ENCODE peak calls at places on chromosomes 5 and 9, in seven cellular contexts. K is stomach; Z is GM12878; V is psoas muscle; R is mammary epithelial cell; C is colonic mucosa; F is CD8-positive, alpha-beta T cell. U is an unnamed sample.

GRCh38 chr5:90518666-90519065 is 10.7 kb downstream of the LYSMD3 start:
- DNase-seq in C (no peak), Z (no peak), R (peak; percentile 24), F (no peak), V (no peak), K (no peak), U (no peak)

GRCh38 chr5:128395073-128395472 is 143.0 kb downstream of the FBN2 start:
- DNase-seq in C (no peak), F (no peak), R (no peak), K (no peak), V (no peak), Z (no peak), U (no peak)

GRCh38 chr5:59640411-59640810 is 253.1 kb downstream of the PDE4D start:
- DNase-seq in K (no peak), R (no peak), F (no peak), C (no peak), Z (no peak), V (peak; percentile 78), U (peak; percentile 10)

GRCh38 chr5:147733075-147733474 is 49.5 kb downstream of the JAKMIP2 start:
- DNase-seq in Z (no peak), R (no peak), F (no peak), K (no peak), C (no peak), V (no peak), U (no peak)

GRCh38 chr9:16924311-16924915 is 53.9 kb upstream of the BNC2 start:
- DNase-seq in Z (no peak), V (no peak), K (no peak), R (no peak), C (no peak), F (no peak), U (no peak)

GRCh38 chr9:971901-972511 is 4.4 kb upstream of the DMRT3 start:
- DNase-seq in V (peak; percentile 67), R (no peak), F (no peak), C (peak; percentile 47), Z (no peak), K (no peak), U (no peak)

GRCh38 chr9:21287280-21287679 is 17.8 kb downstream of the IFNA5 start:
- DNase-seq in R (no peak), V (no peak), C (no peak), Z (no peak), K (no peak), F (no peak), U (no peak)

GRCh38 chr9:126722922-126723806 is 81.7 kb upstream of the ZBTB43 start:
- DNase-seq in C (peak; percentile 50), V (peak; percentile 73), R (no peak), Z (no peak), F (peak; percentile 77), K (peak; percentile 55), U (peak; percentile 47)

GRCh38 chr5:23013395-23013994 is 160.4 kb upstream of the CDH12 start:
- DNase-seq in V (no peak), C (no peak), F (no peak), R (peak; percentile 4), K (no peak), Z (no peak), U (no peak)

GRCh38 chr5:51465165-51465564 is 81.9 kb downstream of the ISL1 start:
- DNase-seq in F (no peak), V (no peak), K (peak; percentile 26), Z (no peak), C (no peak), R (no peak), U (no peak)

GRCh38 chr5:80705801-80706200 is 51.0 kb upstream of the DHFR start:
- DNase-seq in F (no peak), V (no peak), R (no peak), K (no peak), Z (no peak), C (no peak), U (no peak)

GRCh38 chr5:65359981-65360380 is 121.7 kb downstream of the ADAMTS6 start:
- DNase-seq in K (no peak), R (no peak), V (no peak), C (no peak), F (no peak), Z (no peak), U (no peak)

GRCh38 chr5:137492321-137492720 is 6.8 kb downstream of the SPOCK1 start:
- DNase-seq in Z (no peak), F (no peak), K (no peak), R (no peak), V (no peak), C (no peak), U (no peak)

GRCh38 chr5:43020294-43020711 is 19.8 kb downstream of the ANXA2R start:
- DNase-seq in R (no peak), F (peak; percentile 46), C (peak; percentile 32), K (no peak), Z (no peak), V (no peak), U (no peak)

GRCh38 chr9:36127652-36128244 is 8.8 kb upstream of the GLIPR2 start:
- DNase-seq in V (no peak), Z (no peak), F (no peak), R (no peak), C (no peak), K (no peak), U (no peak)

GRCh38 chr9:105054488-105054887 is 126.5 kb upstream of the ABCA1 start:
- DNase-seq in F (no peak), C (no peak), R (peak; percentile 72), K (no peak), Z (no peak), V (no peak), U (no peak)

GRCh38 chr9:127558581-127559246 is 53.4 kb upstream of the STXBP1 start:
- DNase-seq in V (no peak), R (no peak), K (no peak), Z (no peak), F (no peak), C (no peak), U (no peak)

GRCh38 chr9:134372621-134373267 is 46.5 kb downstream of the RXRA start:
- DNase-seq in Z (no peak), F (no peak), C (no peak), K (no peak), R (no peak), V (peak; percentile 79), U (peak; percentile 72)

GRCh38 chr5:22852807-22853670 is at the start of gene CDH12:
- DNase-seq in V (no peak), K (no peak), C (no peak), R (peak; percentile 16), Z (no peak), F (no peak), U (no peak)

GRCh38 chr5:33702867-33703266 is 188.9 kb downstream of the ADAMTS12 start:
- DNase-seq in V (no peak), R (no peak), K (no peak), C (no peak), F (no peak), Z (no peak), U (no peak)

GRCh38 chr5:157253547-157253946 is 12.4 kb upstream of the CYFIP2 start:
- DNase-seq in Z (no peak), K (peak; percentile 47), R (peak; percentile 29), F (no peak), C (peak; percentile 59), V (no peak), U (peak; percentile 50)

GRCh38 chr5:127723571-127723970 is 20.4 kb downstream of the CCDC192 start:
- DNase-seq in C (no peak), F (no peak), Z (no peak), R (no peak), V (no peak), K (no peak), U (peak; percentile 56)

GRCh38 chr5:57366744-57367143 is 115.9 kb downstream of the ACTBL2 start:
- DNase-seq in R (peak; percentile 67), C (no peak), K (no peak), F (no peak), Z (no peak), V (no peak), U (no peak)

GRCh38 chr5:57368010-57368409 is 114.6 kb downstream of the ACTBL2 start:
- DNase-seq in C (no peak), R (peak; percentile 31), V (no peak), F (no peak), Z (no peak), K (no peak), U (no peak)

DNA sequence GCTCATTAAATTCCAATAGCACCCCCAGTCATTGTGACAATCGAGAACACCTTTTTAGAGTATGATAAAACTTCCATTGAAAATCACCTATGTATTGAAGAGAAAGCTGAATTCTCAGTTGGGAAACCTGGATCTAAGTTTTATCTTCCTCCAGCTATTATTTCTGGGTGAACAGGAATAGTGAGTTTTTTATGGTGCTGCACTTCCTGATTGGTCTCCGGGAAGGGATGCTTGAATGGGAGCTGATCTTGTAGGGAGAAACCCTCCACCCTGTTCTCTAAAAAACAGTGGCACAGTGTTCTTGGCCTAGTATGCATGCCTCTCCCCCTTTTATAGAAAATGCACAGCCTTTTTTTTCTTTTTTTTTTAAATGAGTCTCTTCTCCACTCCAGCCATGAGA is 112.2 kb downstream of the ACTBL2 start:
- DNase-seq in C (no peak), R (no peak), Z (no peak), V (no peak), K (no peak), F (no peak), U (no peak)
- H3K27ac ChIP-seq in C (no peak overlapping the region), R (no peak overlapping the region), Z (no peak overlapping the region), V (no peak overlapping the region), K (no peak overlapping the region), F (no peak overlapping the region), U (no peak overlapping the region)

DNA sequence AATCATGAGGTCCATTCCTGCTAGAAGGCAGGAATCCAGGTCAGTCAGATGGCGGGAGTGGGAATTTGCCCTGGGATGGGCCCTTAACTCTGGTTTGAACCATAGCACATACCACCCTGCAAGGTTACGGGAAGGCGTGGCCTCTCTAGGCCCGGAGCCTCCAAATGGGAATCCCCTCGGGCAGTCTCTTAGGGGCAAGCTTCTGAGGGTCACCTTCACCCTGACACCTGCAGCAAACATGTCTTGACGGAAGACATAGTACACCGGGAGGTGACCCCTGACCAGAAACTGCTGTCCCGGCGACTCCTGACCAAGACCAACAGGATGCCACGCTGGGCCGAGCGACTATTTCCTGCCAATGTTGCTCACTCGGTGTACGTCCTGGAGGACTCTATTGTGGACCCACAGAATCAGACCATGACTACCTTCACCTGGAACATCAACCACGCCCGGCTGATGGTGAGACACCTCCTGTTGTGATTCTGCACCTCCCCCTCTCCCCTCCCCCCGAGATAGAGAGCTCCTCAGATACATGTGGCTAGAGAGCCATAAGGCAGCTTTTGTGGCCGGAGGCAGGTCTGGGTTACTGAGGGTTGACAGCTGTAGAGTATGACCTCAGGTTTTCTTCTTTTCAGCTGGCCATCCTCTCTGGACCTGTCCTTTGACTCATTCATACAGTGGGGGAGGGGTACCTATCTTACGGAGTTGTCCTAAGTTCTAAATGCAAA is 957 bp downstream of the PRELID1 start:
- DNase-seq in C (peak; percentile 91), F (no peak), K (no peak), R (peak; percentile 50), Z (no peak), V (peak; percentile 45), U (no peak)
- H3K4me1 ChIP-seq in C (peaks cover 35% of the 10 kb centered on the region), F (peaks cover 54% of the 10 kb centered on the region), K (peaks cover 86% of the 10 kb centered on the region), R (peaks cover 49% of the 10 kb centered on the region), Z (peaks cover 38% of the 10 kb centered on the region), V (peaks cover 51% of the 10 kb centered on the region), U (peaks cover 39% of the 10 kb centered on the region)

GRCh38 chr5:83011990-83012389 is 65.2 kb downstream of the TMEM167A start:
- DNase-seq in K (no peak), V (no peak), F (no peak), C (no peak), Z (peak; percentile 69), R (no peak), U (no peak)

GRCh38 chr5:83015676-83016075 is 61.5 kb downstream of the TMEM167A start:
- DNase-seq in R (no peak), Z (no peak), C (no peak), F (no peak), V (no peak), K (no peak), U (no peak)
- TF ChIP-seq CTCF in R (no peak), Z (no peak), C (no peak), F (no peak), V (no peak), K (no peak), U (no peak)

GRCh38 chr5:9268226-9268625 is 277.6 kb downstream of the SEMA5A start:
- DNase-seq in V (no peak), K (no peak), C (no peak), F (no peak), R (no peak), Z (no peak), U (no peak)
- H3K27ac ChIP-seq in V (no peak overlapping the region), K (no peak overlapping the region), C (no peak overlapping the region), F (no peak overlapping the region), R (peak overlapping the region; percentile 28), Z (no peak overlapping the region), U (no peak overlapping the region)

U was measured in adrenal gland.